ENCODE peak calls at places on chromosomes 13 and 19, in seven cellular contexts. N is AG10803, Y is A549, O is BE2C, T is fibroblast of lung, Z is neural progenitor cell, U is IMR-90. B is an unnamed sample.

GRCh38 chr13:60765700-60766411 is 368.8 kb downstream of the TDRD3 start:
- DNase-seq in Z (no peak), T (peak; percentile 85), O (no peak), N (no peak), Y (peak; percentile 1), U (no peak), B (no peak)

GRCh38 chr19:51247972-51248371 is 2.9 kb upstream of the SIGLECL1 start:
- DNase-seq in N (no peak), U (no peak), T (no peak), O (no peak), Y (no peak), Z (no peak), B (no peak)

GRCh38 chr19:17997969-17998826 is 9.8 kb upstream of the ARRDC2 start:
- DNase-seq in Z (peak; percentile 43), U (peak; percentile 24), Y (peak; percentile 86), N (no peak), O (peak; percentile 37), T (no peak), B (no peak)

GRCh38 chr13:45934283-45934682 is 82.7 kb upstream of the SIAH3 start:
- DNase-seq in O (no peak), Y (no peak), Z (no peak), U (no peak), N (no peak), T (no peak), B (no peak)

GRCh38 chr19:7595466-7596133 is at the start of gene CAMSAP3:
- DNase-seq in T (peak; percentile 1), Y (no peak), N (peak; percentile 51), U (no peak), Z (peak; percentile 94), O (peak; percentile 77), B (peak; percentile 74)

GRCh38 chr13:45554604-45555109 is 60.9 kb downstream of the ERICH6B start:
- DNase-seq in N (no peak), U (no peak), Z (no peak), O (no peak), T (no peak), Y (no peak), B (no peak)

GRCh38 chr13:99434258-99434788 is 66.9 kb upstream of the TM9SF2 start:
- DNase-seq in T (no peak), Y (no peak), N (no peak), O (no peak), U (no peak), Z (no peak), B (no peak)

GRCh38 chr13:95023405-95023804 is 277.8 kb downstream of the ABCC4 start:
- DNase-seq in Z (no peak), O (no peak), U (peak; percentile 26), N (no peak), Y (no peak), T (no peak), B (no peak)

GRCh38 chr19:15374796-15375440 is 4.7 kb downstream of the AKAP8 start:
- DNase-seq in Y (no peak), U (no peak), N (no peak), T (no peak), Z (no peak), O (no peak), B (no peak)

GRCh38 chr19:51809787-51810186 is 14.8 kb downstream of the FPR3 start:
- DNase-seq in T (no peak), O (no peak), Y (no peak), Z (no peak), U (no peak), N (peak; percentile 57), B (no peak)

GRCh38 chr19:32123355-32123940 is 222.0 kb upstream of the ZNF507 start:
- DNase-seq in Z (no peak), U (no peak), O (no peak), T (no peak), N (no peak), Y (no peak), B (no peak)

GRCh38 chr13:42815686-42816085 is 34.3 kb downstream of the FAM216B start:
- DNase-seq in Z (no peak), Y (no peak), T (peak; percentile 35), O (no peak), U (peak; percentile 31), N (peak; percentile 33), B (no peak)

GRCh38 chr13:114077938-114078335 is 54.5 kb downstream of the RASA3 start:
- DNase-seq in N (peak; percentile 80), O (peak; percentile 90), U (peak; percentile 40), Y (no peak), T (peak; percentile 83), Z (peak; percentile 85), B (peak; percentile 60)

GRCh38 chr19:39372047-39372802 is 18.7 kb downstream of the PAF1 start:
- DNase-seq in U (peak; percentile 93), O (no peak), Y (no peak), N (peak; percentile 99), T (peak; percentile 97), Z (no peak), B (no peak)

GRCh38 chr19:39152066-39152465 is 26.5 kb downstream of the PAK4 start:
- DNase-seq in T (no peak), O (no peak), N (no peak), Y (no peak), Z (no peak), U (no peak), B (no peak)

GRCh38 chr19:29702161-29702957 is 12.7 kb downstream of the C19orf12 start:
- DNase-seq in Y (no peak), T (no peak), Z (no peak), U (no peak), N (no peak), O (no peak), B (no peak)

GRCh38 chr19:52297601-52298358 is 811 bp downstream of the ZNF480 start:
- DNase-seq in U (peak; percentile 11), Y (no peak), O (no peak), N (no peak), T (peak; percentile 6), Z (peak; percentile 5), B (peak; percentile 31)

GRCh38 chr19:46413262-46414031 is at the start of gene CCDC8:
- DNase-seq in Y (no peak), Z (peak; percentile 97), U (peak; percentile 92), O (no peak), N (peak; percentile 88), T (peak; percentile 98), B (peak; percentile 70)

GRCh38 chr19:55058781-55059610 is 4.0 kb downstream of the RDH13 start:
- DNase-seq in U (no peak), T (no peak), Z (no peak), Y (peak; percentile 50), O (no peak), N (no peak), B (no peak)

GRCh38 chr13:72693832-72694231 is 33.6 kb downstream of the MZT1 start:
- DNase-seq in O (no peak), U (no peak), N (no peak), Z (no peak), T (no peak), Y (no peak), B (no peak)

GRCh38 chr19:41172297-41173164 is 20.5 kb upstream of the CYP2S1 start:
- DNase-seq in Y (no peak), T (no peak), N (no peak), Z (no peak), O (no peak), U (no peak), B (no peak)

GRCh38 chr13:74555291-74556001 is 421.2 kb upstream of the KLF12 start:
- DNase-seq in Y (no peak), Z (no peak), O (peak; percentile 66), U (no peak), T (no peak), N (peak; percentile 4), B (peak; percentile 27)

GRCh38 chr13:73288596-73288995 is 229.8 kb downstream of the KLF5 start:
- DNase-seq in Z (no peak), U (no peak), T (no peak), Y (no peak), N (no peak), O (no peak), B (no peak)

GRCh38 chr13:105979586-105979985 is 555.9 kb downstream of the EFNB2 start:
- DNase-seq in O (no peak), N (peak; percentile 13), U (no peak), T (no peak), Y (peak; percentile 17), Z (peak; percentile 30), B (no peak)
- TF ChIP-seq CTCF in O (no peak), N (no peak), U (no peak), T (no peak), Y (no peak), Z (no peak), B (no peak)

GRCh38 chr13:33541962-33542308 is 256.4 kb upstream of the STARD13 start:
- DNase-seq in Y (no peak), U (no peak), N (no peak), T (no peak), O (no peak), Z (no peak), B (no peak)

GRCh38 chr13:33544308-33544707 is 258.8 kb upstream of the STARD13 start:
- DNase-seq in Z (no peak), U (no peak), Y (no peak), O (no peak), T (no peak), N (no peak), B (no peak)

GRCh38 chr13:33543631-33544030 is 258.1 kb upstream of the STARD13 start:
- DNase-seq in Y (no peak), Z (peak; percentile 7), O (no peak), U (no peak), T (no peak), N (no peak), B (no peak)

GRCh38 chr13:33543089-33543459 is 257.5 kb upstream of the STARD13 start:
- DNase-seq in N (no peak), Z (no peak), T (no peak), U (no peak), Y (no peak), O (no peak), B (no peak)

DNA sequence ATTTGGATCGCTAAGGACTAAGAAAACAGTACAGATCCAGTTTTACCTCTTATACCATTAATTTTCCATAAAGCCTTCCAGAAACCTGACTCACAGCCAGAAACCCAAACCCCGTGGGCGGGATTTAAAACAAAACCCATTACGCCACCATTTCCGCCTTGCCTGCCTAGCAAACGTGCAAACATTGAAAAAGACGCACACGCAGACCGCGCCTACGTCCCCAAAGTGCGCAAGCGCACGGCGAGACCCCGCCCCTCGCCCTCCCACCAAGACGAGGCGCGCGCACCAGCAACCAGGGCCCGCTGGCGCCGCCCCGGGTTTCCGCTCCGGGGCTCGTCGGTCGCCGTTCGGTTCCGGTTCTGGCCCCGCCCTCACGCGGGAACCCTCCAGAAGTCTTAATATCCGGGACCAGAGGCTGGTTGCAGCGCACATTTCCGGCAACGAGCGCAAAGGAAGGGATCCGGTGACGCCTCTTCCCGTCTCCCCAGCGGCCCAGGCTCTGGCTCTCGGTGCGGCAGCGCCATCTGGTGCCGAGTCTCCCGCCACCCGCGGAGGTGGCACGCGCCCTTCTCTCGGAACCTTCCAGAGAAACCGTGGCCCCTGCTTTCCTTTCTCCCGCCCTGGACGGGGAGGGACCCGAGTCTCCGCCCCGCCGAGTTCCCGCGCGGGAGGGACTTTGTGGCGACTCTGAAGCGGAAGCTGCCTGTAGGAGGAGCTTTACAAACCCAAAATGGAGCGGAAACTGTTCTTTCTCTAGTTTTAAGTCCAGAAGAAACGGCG is 256.9 kb upstream of the STARD13 start:
- DNase-seq in T (peak; percentile 99), U (peak; percentile 100), Z (peak; percentile 97), N (peak; percentile 99), Y (peak; percentile 97), O (peak; percentile 98), B (peak; percentile 98)
- TF ChIP-seq CTCF in T (peak; percentile 66), U (peak; percentile 99), Z (peak; percentile 78), N (peak; percentile 71), Y (peak; percentile 71), O (peak; percentile 76), B (peak; percentile 68)

GRCh38 chr13:93762703-93763102 is 536.1 kb downstream of the GPC6 start:
- DNase-seq in U (no peak), N (no peak), O (no peak), T (no peak), Z (no peak), Y (no peak), B (no peak)
- TF ChIP-seq CTCF in U (no peak), N (no peak), O (no peak), T (no peak), Z (no peak), Y (no peak), B (no peak)

GRCh38 chr13:70964124-70964523 is 855.9 kb upstream of the KLHL1 start:
- DNase-seq in U (no peak), N (no peak), Y (peak; percentile 4), Z (peak; percentile 33), O (peak; percentile 43), T (no peak), B (no peak)
- TF ChIP-seq CTCF in U (no peak), N (no peak), Y (no peak), Z (peak; percentile 58), O (peak; percentile 86), T (peak; percentile 44), B (peak; percentile 45)

B was measured in glutamatergic neuron.